ENCODE peak calls at places on chromosomes 7 and 10, in eight cellular contexts. One of them, this sample, is unnamed.

GRCh38 chr10:49177391-49178355 is 10.5 kb downstream of the TMEM273 start:
- DNase-seq in dorsolateral prefrontal cortex: peak
- DNase-seq in sigmoid colon: no peak
- DNase-seq in cardiac fibroblast: peak
- DNase-seq in CD4-positive, alpha-beta memory T cell: no peak
- DNase-seq in neuronal stem cell: no peak
- DNase-seq in GM23248: peak
- DNase-seq in AG04450: peak
- DNase-seq in this sample: peak

GRCh38 chr7:127629268-127629854 is 11.4 kb upstream of the PAX4 start:
- DNase-seq in cardiac fibroblast: no peak
- DNase-seq in GM23248: no peak
- DNase-seq in CD4-positive, alpha-beta memory T cell: peak
- DNase-seq in AG04450: no peak
- DNase-seq in neuronal stem cell: no peak
- DNase-seq in dorsolateral prefrontal cortex: no peak
- DNase-seq in sigmoid colon: no peak
- DNase-seq in this sample: no peak

GRCh38 chr7:123208793-123209192 is 9.0 kb upstream of the SLC13A1 start:
- DNase-seq in neuronal stem cell: no peak
- DNase-seq in AG04450: no peak
- DNase-seq in sigmoid colon: no peak
- DNase-seq in cardiac fibroblast: peak
- DNase-seq in CD4-positive, alpha-beta memory T cell: no peak
- DNase-seq in dorsolateral prefrontal cortex: no peak
- DNase-seq in GM23248: no peak
- DNase-seq in this sample: no peak

GRCh38 chr7:48090095-48090805 is 1.2 kb downstream of the UPP1 start:
- DNase-seq in sigmoid colon: peak
- DNase-seq in GM23248: peak
- DNase-seq in neuronal stem cell: peak
- DNase-seq in cardiac fibroblast: peak
- DNase-seq in dorsolateral prefrontal cortex: no peak
- DNase-seq in CD4-positive, alpha-beta memory T cell: no peak
- DNase-seq in AG04450: no peak
- DNase-seq in this sample: no peak

GRCh38 chr7:128394904-128395496 is 14.8 kb downstream of the IMPDH1 start:
- DNase-seq in AG04450: no peak
- DNase-seq in GM23248: no peak
- DNase-seq in neuronal stem cell: no peak
- DNase-seq in cardiac fibroblast: no peak
- DNase-seq in sigmoid colon: no peak
- DNase-seq in CD4-positive, alpha-beta memory T cell: no peak
- DNase-seq in dorsolateral prefrontal cortex: no peak
- DNase-seq in this sample: no peak

GRCh38 chr10:34647157-34647556 is 167.9 kb downstream of the PARD3 start:
- DNase-seq in GM23248: no peak
- DNase-seq in AG04450: no peak
- DNase-seq in neuronal stem cell: no peak
- DNase-seq in sigmoid colon: no peak
- DNase-seq in dorsolateral prefrontal cortex: no peak
- DNase-seq in CD4-positive, alpha-beta memory T cell: no peak
- DNase-seq in cardiac fibroblast: no peak
- DNase-seq in this sample: no peak

GRCh38 chr7:144960763-144961162 is 124.9 kb upstream of the TPK1 start:
- DNase-seq in CD4-positive, alpha-beta memory T cell: no peak
- DNase-seq in cardiac fibroblast: no peak
- DNase-seq in neuronal stem cell: no peak
- DNase-seq in sigmoid colon: no peak
- DNase-seq in AG04450: no peak
- DNase-seq in dorsolateral prefrontal cortex: no peak
- DNase-seq in GM23248: no peak
- DNase-seq in this sample: no peak

GRCh38 chr10:2733278-2733963 is 333.9 kb upstream of the PFKP start:
- DNase-seq in sigmoid colon: no peak
- DNase-seq in cardiac fibroblast: no peak
- DNase-seq in GM23248: no peak
- DNase-seq in AG04450: no peak
- DNase-seq in dorsolateral prefrontal cortex: no peak
- DNase-seq in neuronal stem cell: no peak
- DNase-seq in CD4-positive, alpha-beta memory T cell: no peak
- DNase-seq in this sample: no peak

GRCh38 chr7:100865971-100866720 is 1.0 kb upstream of the TRIP6 start:
- DNase-seq in dorsolateral prefrontal cortex: peak
- DNase-seq in cardiac fibroblast: peak
- DNase-seq in sigmoid colon: peak
- DNase-seq in CD4-positive, alpha-beta memory T cell: no peak
- DNase-seq in neuronal stem cell: no peak
- DNase-seq in AG04450: no peak
- DNase-seq in GM23248: peak
- DNase-seq in this sample: no peak

GRCh38 chr7:86932038-86932512 is 127.4 kb downstream of the ELAPOR2 start:
- DNase-seq in neuronal stem cell: no peak
- DNase-seq in GM23248: peak
- DNase-seq in AG04450: no peak
- DNase-seq in sigmoid colon: no peak
- DNase-seq in cardiac fibroblast: peak
- DNase-seq in CD4-positive, alpha-beta memory T cell: no peak
- DNase-seq in dorsolateral prefrontal cortex: no peak
- DNase-seq in this sample: peak

GRCh38 chr7:37971491-37971890 is 51.1 kb downstream of the EPDR1 start:
- DNase-seq in sigmoid colon: no peak
- DNase-seq in neuronal stem cell: no peak
- DNase-seq in dorsolateral prefrontal cortex: no peak
- DNase-seq in GM23248: no peak
- DNase-seq in AG04450: no peak
- DNase-seq in cardiac fibroblast: no peak
- DNase-seq in CD4-positive, alpha-beta memory T cell: no peak
- DNase-seq in this sample: no peak

GRCh38 chr10:114138581-114138980 is 35.4 kb downstream of the CCDC186 start:
- DNase-seq in sigmoid colon: no peak
- DNase-seq in GM23248: no peak
- DNase-seq in CD4-positive, alpha-beta memory T cell: no peak
- DNase-seq in neuronal stem cell: no peak
- DNase-seq in dorsolateral prefrontal cortex: no peak
- DNase-seq in AG04450: no peak
- DNase-seq in cardiac fibroblast: no peak
- DNase-seq in this sample: no peak

GRCh38 chr7:80114159-80114558 is 20.5 kb upstream of the GNAI1 start:
- DNase-seq in sigmoid colon: no peak
- DNase-seq in AG04450: no peak
- DNase-seq in GM23248: no peak
- DNase-seq in dorsolateral prefrontal cortex: no peak
- DNase-seq in neuronal stem cell: no peak
- DNase-seq in cardiac fibroblast: no peak
- DNase-seq in CD4-positive, alpha-beta memory T cell: no peak
- DNase-seq in this sample: no peak

GRCh38 chr10:14173706-14174594 is 156.8 kb downstream of the FRMD4A start:
- DNase-seq in sigmoid colon: no peak
- DNase-seq in CD4-positive, alpha-beta memory T cell: peak
- DNase-seq in dorsolateral prefrontal cortex: no peak
- DNase-seq in GM23248: peak
- DNase-seq in neuronal stem cell: peak
- DNase-seq in cardiac fibroblast: peak
- DNase-seq in AG04450: no peak
- DNase-seq in this sample: no peak

GRCh38 chr10:804787-805634 is 115.5 kb upstream of the DIP2C start:
- DNase-seq in sigmoid colon: no peak
- DNase-seq in dorsolateral prefrontal cortex: no peak
- DNase-seq in CD4-positive, alpha-beta memory T cell: no peak
- DNase-seq in AG04450: no peak
- DNase-seq in GM23248: no peak
- DNase-seq in neuronal stem cell: no peak
- DNase-seq in cardiac fibroblast: no peak
- DNase-seq in this sample: no peak

GRCh38 chr10:108358912-108359311 is 1194.4 kb upstream of the SORCS1 start:
- DNase-seq in GM23248: peak
- DNase-seq in CD4-positive, alpha-beta memory T cell: no peak
- DNase-seq in sigmoid colon: no peak
- DNase-seq in AG04450: peak
- DNase-seq in neuronal stem cell: no peak
- DNase-seq in cardiac fibroblast: peak
- DNase-seq in dorsolateral prefrontal cortex: no peak
- DNase-seq in this sample: peak

GRCh38 chr7:132145466-132145865 is 430.8 kb downstream of the PLXNA4 start:
- DNase-seq in cardiac fibroblast: peak
- DNase-seq in sigmoid colon: no peak
- DNase-seq in neuronal stem cell: peak
- DNase-seq in GM23248: peak
- DNase-seq in CD4-positive, alpha-beta memory T cell: no peak
- DNase-seq in dorsolateral prefrontal cortex: peak
- DNase-seq in AG04450: no peak
- DNase-seq in this sample: peak

DNA sequence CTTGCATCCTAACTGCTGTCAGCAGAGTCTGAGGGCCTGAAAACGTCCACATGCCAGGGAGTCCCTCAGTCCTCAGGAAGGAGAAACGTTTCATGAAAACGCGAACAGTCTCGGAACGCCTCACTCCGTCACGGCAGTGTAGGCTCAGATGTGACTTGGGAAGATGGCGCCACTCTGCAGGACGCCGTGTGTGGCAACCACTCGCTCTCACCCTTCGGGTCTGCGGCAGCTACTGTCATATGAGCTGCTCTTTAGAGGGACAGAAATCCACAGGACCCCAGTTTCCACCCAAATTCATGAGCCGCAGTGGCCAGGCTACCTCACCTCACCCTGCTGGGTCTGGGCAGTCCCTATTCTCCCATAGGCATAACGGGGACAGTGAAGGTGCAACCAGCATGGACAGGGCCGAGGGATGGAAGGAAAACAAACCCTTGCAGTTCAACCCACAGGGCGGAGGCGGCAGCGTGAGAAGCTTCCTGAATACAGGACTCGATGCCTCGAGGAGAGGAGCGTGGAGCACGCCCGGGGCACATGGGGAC is 438.3 kb downstream of the DNAJB6 start:
- DNase-seq in AG04450: no peak
- DNase-seq in neuronal stem cell: no peak
- DNase-seq in sigmoid colon: no peak
- DNase-seq in GM23248: no peak
- DNase-seq in dorsolateral prefrontal cortex: no peak
- DNase-seq in cardiac fibroblast: no peak
- DNase-seq in CD4-positive, alpha-beta memory T cell: no peak
- DNase-seq in this sample: no peak
- H3K4me3 ChIP-seq in AG04450: no peak
- H3K4me3 ChIP-seq in neuronal stem cell: no peak
- H3K4me3 ChIP-seq in sigmoid colon: no peak
- H3K4me3 ChIP-seq in GM23248: no peak
- H3K4me3 ChIP-seq in dorsolateral prefrontal cortex: no peak
- H3K4me3 ChIP-seq in cardiac fibroblast: no peak
- H3K4me3 ChIP-seq in CD4-positive, alpha-beta memory T cell: no peak
- H3K4me3 ChIP-seq in this sample: no peak

GRCh38 chr7:7971308-7972040 is 2.9 kb downstream of the GLCCI1 start:
- DNase-seq in GM23248: no peak
- DNase-seq in neuronal stem cell: no peak
- DNase-seq in dorsolateral prefrontal cortex: no peak
- DNase-seq in CD4-positive, alpha-beta memory T cell: no peak
- DNase-seq in sigmoid colon: no peak
- DNase-seq in cardiac fibroblast: no peak
- DNase-seq in AG04450: no peak
- DNase-seq in this sample: no peak

GRCh38 chr7:7972927-7973594 is 4.5 kb downstream of the GLCCI1 start:
- DNase-seq in AG04450: no peak
- DNase-seq in dorsolateral prefrontal cortex: no peak
- DNase-seq in GM23248: no peak
- DNase-seq in cardiac fibroblast: no peak
- DNase-seq in neuronal stem cell: no peak
- DNase-seq in sigmoid colon: no peak
- DNase-seq in CD4-positive, alpha-beta memory T cell: no peak
- DNase-seq in this sample: no peak

GRCh38 chr7:7970620-7971307 is 2.2 kb downstream of the GLCCI1 start:
- DNase-seq in sigmoid colon: no peak
- DNase-seq in dorsolateral prefrontal cortex: no peak
- DNase-seq in cardiac fibroblast: no peak
- DNase-seq in AG04450: no peak
- DNase-seq in CD4-positive, alpha-beta memory T cell: no peak
- DNase-seq in neuronal stem cell: peak
- DNase-seq in GM23248: peak
- DNase-seq in this sample: no peak

GRCh38 chr7:7970113-7970619 is 1.6 kb downstream of the GLCCI1 start:
- DNase-seq in GM23248: peak
- DNase-seq in dorsolateral prefrontal cortex: no peak
- DNase-seq in cardiac fibroblast: no peak
- DNase-seq in CD4-positive, alpha-beta memory T cell: no peak
- DNase-seq in AG04450: no peak
- DNase-seq in sigmoid colon: no peak
- DNase-seq in neuronal stem cell: peak
- DNase-seq in this sample: no peak

DNA sequence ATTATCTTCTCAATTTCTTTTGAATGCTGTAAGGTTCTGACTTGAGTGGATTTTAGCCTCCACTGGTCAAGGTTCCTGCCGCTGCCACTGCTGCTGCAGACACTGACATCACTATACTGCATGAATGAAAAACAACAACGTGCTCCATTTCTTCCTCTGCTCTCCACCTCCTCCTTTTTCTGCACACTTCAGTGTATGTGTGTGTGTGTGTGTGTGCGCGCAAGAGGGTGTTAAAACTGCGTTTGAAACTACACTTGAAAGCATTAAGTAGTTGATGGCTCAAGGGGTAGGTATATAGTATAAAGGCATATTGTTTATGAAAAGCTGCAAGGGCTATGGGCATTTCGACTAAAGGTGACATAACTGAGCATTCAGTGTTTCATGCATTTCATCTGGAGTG is 3.5 kb downstream of the GLCCI1 start:
- DNase-seq in sigmoid colon: no peak
- DNase-seq in dorsolateral prefrontal cortex: no peak
- DNase-seq in AG04450: no peak
- DNase-seq in cardiac fibroblast: no peak
- DNase-seq in neuronal stem cell: no peak
- DNase-seq in CD4-positive, alpha-beta memory T cell: no peak
- DNase-seq in GM23248: no peak
- DNase-seq in this sample: no peak
- H3K4me3 ChIP-seq in sigmoid colon: no peak
- H3K4me3 ChIP-seq in dorsolateral prefrontal cortex: peak
- H3K4me3 ChIP-seq in AG04450: peak
- H3K4me3 ChIP-seq in cardiac fibroblast: no peak
- H3K4me3 ChIP-seq in neuronal stem cell: peak
- H3K4me3 ChIP-seq in CD4-positive, alpha-beta memory T cell: no peak
- H3K4me3 ChIP-seq in GM23248: no peak
- H3K4me3 ChIP-seq in this sample: peak

DNA sequence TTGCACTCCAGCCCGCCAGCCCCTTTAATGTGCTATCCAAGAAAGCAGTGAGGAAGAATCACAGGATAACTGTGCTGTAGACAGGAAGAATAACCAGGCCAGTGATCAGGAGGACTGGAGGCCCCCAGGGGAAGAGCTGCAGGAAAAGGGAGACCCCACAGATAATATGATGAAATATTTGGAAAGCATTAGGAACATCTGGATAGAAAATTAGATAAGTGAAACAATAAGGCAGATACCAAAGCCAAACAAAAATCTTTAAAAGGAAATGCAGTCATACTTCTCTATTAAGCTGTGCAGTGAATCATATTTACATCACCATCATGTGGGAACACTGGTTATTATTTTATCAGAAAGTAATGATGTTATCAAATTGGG is 14.3 kb upstream of the RALA start:
- DNase-seq in AG04450: no peak
- DNase-seq in sigmoid colon: no peak
- DNase-seq in cardiac fibroblast: peak
- DNase-seq in GM23248: peak
- DNase-seq in neuronal stem cell: no peak
- DNase-seq in dorsolateral prefrontal cortex: no peak
- DNase-seq in CD4-positive, alpha-beta memory T cell: no peak
- DNase-seq in this sample: no peak
- H3K4me3 ChIP-seq in AG04450: no peak
- H3K4me3 ChIP-seq in sigmoid colon: no peak
- H3K4me3 ChIP-seq in cardiac fibroblast: no peak
- H3K4me3 ChIP-seq in GM23248: peak
- H3K4me3 ChIP-seq in neuronal stem cell: no peak
- H3K4me3 ChIP-seq in dorsolateral prefrontal cortex: no peak
- H3K4me3 ChIP-seq in CD4-positive, alpha-beta memory T cell: no peak
- H3K4me3 ChIP-seq in this sample: no peak

GRCh38 chr10:112209534-112210200 is 26.1 kb upstream of the GPAM start:
- DNase-seq in CD4-positive, alpha-beta memory T cell: no peak
- DNase-seq in GM23248: peak
- DNase-seq in AG04450: no peak
- DNase-seq in dorsolateral prefrontal cortex: no peak
- DNase-seq in cardiac fibroblast: peak
- DNase-seq in sigmoid colon: no peak
- DNase-seq in neuronal stem cell: no peak
- DNase-seq in this sample: no peak
- H3K4me3 ChIP-seq in CD4-positive, alpha-beta memory T cell: no peak
- H3K4me3 ChIP-seq in GM23248: no peak
- H3K4me3 ChIP-seq in AG04450: no peak
- H3K4me3 ChIP-seq in dorsolateral prefrontal cortex: no peak
- H3K4me3 ChIP-seq in cardiac fibroblast: no peak
- H3K4me3 ChIP-seq in sigmoid colon: no peak
- H3K4me3 ChIP-seq in neuronal stem cell: no peak
- H3K4me3 ChIP-seq in this sample: no peak